ENCODE peak calls at places on chromosomes 6 and 20, in five cellular contexts. L, E, I, S and W are unnamed samples.
A peak's percentile ranks its signal among the peaks of the same experiment; 100 is the strongest.

GRCh38 chr6:124882580-124883393 is 79.5 kb upstream of the RNF217 start:
- DNase-seq in L (no peak), E (no peak), I (no peak), S (peak; percentile 49), W (no peak)

GRCh38 chr6:79574636-79575035 is 37.4 kb upstream of the LCA5 start:
- DNase-seq in L (no peak), E (peak; percentile 6), I (no peak), S (no peak), W (no peak)

GRCh38 chr6:154887051-154887450 is 108.1 kb upstream of the TIAM2 start:
- DNase-seq in L (no peak), E (no peak), I (no peak), S (no peak), W (no peak)

GRCh38 chr20:33233129-33233774 is 2.5 kb upstream of the BPIFA1 start:
- DNase-seq in L (no peak), E (no peak), I (no peak), S (no peak), W (no peak)

GRCh38 chr20:37464611-37465010 is 56.4 kb upstream of the NNAT start:
- DNase-seq in L (no peak), E (no peak), I (no peak), S (no peak), W (no peak)

GRCh38 chr20:38220587-38220986 is 39.9 kb downstream of the KIAA1755 start:
- DNase-seq in L (no peak), E (no peak), I (no peak), S (no peak), W (no peak)

GRCh38 chr6:43284986-43285385 is 13.1 kb upstream of the SLC22A7 start:
- DNase-seq in L (no peak), E (no peak), I (no peak), S (no peak), W (no peak)

GRCh38 chr6:156883497-156884252 is 106.5 kb downstream of the ARID1B start:
- DNase-seq in L (no peak), E (no peak), I (peak; percentile 23), S (no peak), W (peak; percentile 23)

GRCh38 chr6:56644366-56644765 is 1.7 kb upstream of the DST start:
- DNase-seq in L (no peak), E (no peak), I (no peak), S (no peak), W (no peak)

GRCh38 chr6:118705799-118706481 is 54.5 kb upstream of the CEP85L start:
- DNase-seq in L (no peak), E (no peak), I (no peak), S (peak; percentile 34), W (no peak)

GRCh38 chr6:22025468-22026159 is 271.2 kb downstream of the PRL start:
- DNase-seq in L (no peak), E (peak; percentile 41), I (peak; percentile 2), S (no peak), W (peak; percentile 7)

GRCh38 chr6:137830562-137830961 is 36.5 kb upstream of the TNFAIP3 start:
- DNase-seq in L (no peak), E (no peak), I (no peak), S (no peak), W (no peak)

GRCh38 chr6:105485456-105485855 is 82.6 kb upstream of the PREP start:
- DNase-seq in L (no peak), E (no peak), I (no peak), S (no peak), W (no peak)

GRCh38 chr6:5517781-5518180 is 256.5 kb downstream of the FARS2 start:
- DNase-seq in L (no peak), E (no peak), I (no peak), S (no peak), W (no peak)

GRCh38 chr6:111739257-111739696 is 133.6 kb upstream of the TRAF3IP2 start:
- DNase-seq in L (no peak), E (no peak), I (no peak), S (no peak), W (no peak)

GRCh38 chr6:39452306-39452705 is 129.8 kb upstream of the KCNK16 start:
- DNase-seq in L (no peak), E (peak; percentile 22), I (no peak), S (no peak), W (no peak)

GRCh38 chr6:18280084-18280483 is 15.8 kb upstream of the DEK start:
- DNase-seq in L (no peak), E (no peak), I (no peak), S (no peak), W (no peak)

GRCh38 chr20:43040427-43040826 is 149.3 kb downstream of the PTPRT start:
- DNase-seq in L (no peak), E (no peak), I (no peak), S (no peak), W (no peak)

GRCh38 chr6:148144917-148145521 is 197.6 kb upstream of the SASH1 start:
- DNase-seq in L (no peak), E (peak; percentile 66), I (no peak), S (peak; percentile 20), W (no peak)

GRCh38 chr6:10453596-10453995 is 38.7 kb upstream of the TFAP2A start:
- DNase-seq in L (no peak), E (no peak), I (no peak), S (no peak), W (no peak)

GRCh38 chr20:51801220-51801991 is 915 bp downstream of the SALL4 start:
- DNase-seq in L (no peak), E (no peak), I (no peak), S (no peak), W (no peak)

GRCh38 chr6:8627085-8627861 is 191.9 kb upstream of the SLC35B3 start:
- DNase-seq in L (no peak), E (peak; percentile 38), I (no peak), S (no peak), W (no peak)

GRCh38 chr20:32828029-32828666 is 8.4 kb downstream of the MAPRE1 start:
- DNase-seq in L (no peak), E (no peak), I (no peak), S (no peak), W (no peak)

GRCh38 chr6:13383280-13384163 is 55.2 kb upstream of the TBC1D7 start:
- DNase-seq in L (no peak), E (peak; percentile 17), I (no peak), S (no peak), W (peak; percentile 69)

GRCh38 chr6:166523782-166524569 is 62.5 kb downstream of the RAMACL start:
- DNase-seq in L (no peak), E (no peak), I (no peak), S (no peak), W (no peak)